ENCODE peak calls at places on chromosome 13, in six cellular contexts. X, K, V, M, N and G are unnamed samples.

GRCh38 chr13:106297283-106297682 is 238.2 kb downstream of the EFNB2 start:
- DNase-seq in X (no peak), K (no peak), V (no peak), M (no peak), N (no peak), G (no peak)

GRCh38 chr13:100508996-100509395 is 79.6 kb downstream of the GGACT start:
- DNase-seq in N (no peak), M (no peak), V (no peak), K (no peak), X (no peak), G (no peak)

GRCh38 chr13:29369060-29369743 is 226.3 kb downstream of the SLC7A1 start:
- DNase-seq in M (no peak), N (no peak), X (peak; percentile 40), V (no peak), K (no peak), G (no peak)

GRCh38 chr13:105346141-105346766 is 1189.2 kb downstream of the EFNB2 start:
- DNase-seq in N (no peak), K (no peak), X (no peak), V (no peak), M (no peak), G (no peak)

GRCh38 chr13:100106005-100106404 is 17.1 kb downstream of the PCCA start:
- DNase-seq in M (no peak), K (no peak), X (no peak), N (no peak), V (no peak), G (no peak)

GRCh38 chr13:51041126-51041525 is 69.9 kb downstream of the C13orf42 start:
- DNase-seq in X (no peak), K (no peak), M (no peak), V (no peak), N (no peak), G (no peak)

GRCh38 chr13:40440990-40441820 is 225.2 kb downstream of the FOXO1 start:
- DNase-seq in X (no peak), N (no peak), K (no peak), V (no peak), M (peak; percentile 73), G (no peak)

GRCh38 chr13:67557118-67557517 is 327.0 kb upstream of the PCDH9 start:
- DNase-seq in N (no peak), M (no peak), V (no peak), K (no peak), X (no peak), G (no peak)

GRCh38 chr13:46961719-46962118 is 64.9 kb upstream of the HTR2A start:
- DNase-seq in K (no peak), V (no peak), M (no peak), N (no peak), X (no peak), G (peak; percentile 54)